ENCODE peak calls at places on chromosomes 4 and X, in four cellular contexts. One of them, this sample, is unnamed.
A peak's percentile ranks its signal among the peaks of the same experiment; 100 is the strongest.

GRCh38 chrX:7647826-7648225 is 195.1 kb upstream of the VCX start:
- DNase-seq in GM12878: no peak
- DNase-seq in HepG2: no peak
- DNase-seq in WTC11: no peak
- DNase-seq in this sample: no peak

GRCh38 chr4:19905006-19905405 is 346.7 kb upstream of the SLIT2 start:
- DNase-seq in WTC11: no peak
- DNase-seq in HepG2: no peak
- DNase-seq in GM12878: no peak
- DNase-seq in this sample: no peak

GRCh38 chr4:122403860-122404259 is 25.0 kb downstream of the ADAD1 start:
- DNase-seq in HepG2: no peak
- DNase-seq in GM12878: no peak
- DNase-seq in WTC11: no peak
- DNase-seq in this sample: peak; percentile 28

GRCh38 chrX:152137771-152138387 is 498 bp downstream of the MAGEA10 start:
- DNase-seq in HepG2: no peak
- DNase-seq in GM12878: no peak
- DNase-seq in WTC11: no peak
- DNase-seq in this sample: no peak

GRCh38 chrX:106802063-106802387 is 448 bp upstream of the TBC1D8B start:
- DNase-seq in GM12878: no peak
- DNase-seq in WTC11: no peak
- DNase-seq in HepG2: peak; percentile 3
- DNase-seq in this sample: no peak

GRCh38 chr4:23113104-23113503 is 420.4 kb downstream of the GBA3 start:
- DNase-seq in GM12878: no peak
- DNase-seq in HepG2: no peak
- DNase-seq in WTC11: no peak
- DNase-seq in this sample: no peak

GRCh38 chr4:142121951-142122350 is 485.6 kb downstream of the IL15 start:
- DNase-seq in HepG2: no peak
- DNase-seq in WTC11: no peak
- DNase-seq in GM12878: no peak
- DNase-seq in this sample: no peak

GRCh38 chrX:18707442-18708049 is at the start of gene PPEF1:
- DNase-seq in GM12878: no peak
- DNase-seq in HepG2: no peak
- DNase-seq in WTC11: no peak
- DNase-seq in this sample: no peak

GRCh38 chr4:168811793-168812651 is 198.0 kb downstream of the CBR4 start:
- DNase-seq in WTC11: no peak
- DNase-seq in HepG2: no peak
- DNase-seq in GM12878: no peak
- DNase-seq in this sample: no peak

GRCh38 chrX:154513662-154514204 is 2.3 kb downstream of the FAM3A start:
- DNase-seq in HepG2: no peak
- DNase-seq in WTC11: no peak
- DNase-seq in GM12878: no peak
- DNase-seq in this sample: no peak

GRCh38 chrX:154512879-154513553 is 3.0 kb downstream of the FAM3A start:
- DNase-seq in HepG2: no peak
- DNase-seq in GM12878: no peak
- DNase-seq in WTC11: no peak
- DNase-seq in this sample: no peak

GRCh38 chrX:154516655-154517100 is 646 bp upstream of the FAM3A start:
- DNase-seq in WTC11: no peak
- DNase-seq in GM12878: no peak
- DNase-seq in HepG2: no peak
- DNase-seq in this sample: no peak

GRCh38 chrX:154517101-154517781 is 1.2 kb upstream of the FAM3A start:
- DNase-seq in WTC11: peak; percentile 27
- DNase-seq in HepG2: peak; percentile 67
- DNase-seq in GM12878: no peak
- DNase-seq in this sample: no peak

GRCh38 chrX:154515803-154516654 is at the start of gene FAM3A:
- DNase-seq in HepG2: peak; percentile 68
- DNase-seq in GM12878: peak; percentile 52
- DNase-seq in WTC11: peak; percentile 92
- DNase-seq in this sample: peak; percentile 90
- TF ChIP-seq NR2C2 in HepG2: no peak
- TF ChIP-seq NR2C2 in GM12878: no peak
- TF ChIP-seq NR2C2 in WTC11: no peak
- TF ChIP-seq NR2C2 in this sample: peak; percentile 16

DNA sequence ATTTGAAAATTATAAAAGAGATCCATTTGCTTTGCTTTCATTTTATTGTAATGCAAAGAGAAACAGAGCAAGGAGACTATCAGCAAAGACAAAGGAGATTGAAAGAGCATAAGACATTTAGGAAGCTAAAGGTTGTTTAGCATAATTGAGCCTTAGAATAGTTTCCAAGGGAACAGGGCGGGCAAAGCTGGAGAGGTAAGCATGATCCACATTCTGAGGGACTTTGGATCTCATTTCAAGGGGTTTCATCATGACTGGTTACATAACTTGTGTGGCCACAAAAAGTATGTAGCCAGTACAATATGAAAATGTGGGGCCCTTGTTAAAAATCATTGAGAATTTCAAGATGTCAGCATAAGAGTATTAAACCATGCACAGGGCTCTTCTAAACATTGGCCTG is 406.5 kb downstream of the RPA4 start:
- DNase-seq in WTC11: no peak
- DNase-seq in HepG2: peak; percentile 14
- DNase-seq in GM12878: no peak
- DNase-seq in this sample: no peak
- TF ChIP-seq NR2C2 in WTC11: no peak
- TF ChIP-seq NR2C2 in HepG2: no peak
- TF ChIP-seq NR2C2 in GM12878: no peak
- TF ChIP-seq NR2C2 in this sample: no peak

DNA sequence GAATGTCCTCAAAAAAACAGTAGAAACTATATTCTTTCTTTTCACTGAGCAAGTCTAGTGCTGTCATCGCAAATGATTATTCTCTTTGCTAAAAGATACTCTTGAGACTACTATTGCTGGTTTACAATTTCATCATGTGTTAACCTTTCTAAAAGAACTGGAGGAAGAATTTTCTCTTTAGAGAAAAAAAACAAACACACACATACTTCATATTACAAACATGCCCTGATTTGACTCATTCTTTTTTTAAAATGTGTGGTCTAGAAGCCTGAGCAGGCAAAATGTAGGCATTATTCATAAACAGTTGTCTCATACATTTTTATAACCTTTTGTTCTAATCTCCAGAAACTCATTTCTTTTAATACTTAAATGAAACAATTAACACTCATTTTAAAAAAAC is 60.6 kb upstream of the FAT4 start:
- DNase-seq in HepG2: no peak
- DNase-seq in GM12878: no peak
- DNase-seq in WTC11: no peak
- DNase-seq in this sample: no peak
- TF ChIP-seq NR2C2 in HepG2: no peak
- TF ChIP-seq NR2C2 in GM12878: no peak
- TF ChIP-seq NR2C2 in WTC11: no peak
- TF ChIP-seq NR2C2 in this sample: no peak

GRCh38 chr4:127015616-127016015 is 617.1 kb upstream of the INTU start:
- DNase-seq in HepG2: no peak
- DNase-seq in WTC11: peak; percentile 11
- DNase-seq in GM12878: no peak
- DNase-seq in this sample: no peak
- TF ChIP-seq NR2C2 in HepG2: no peak
- TF ChIP-seq NR2C2 in WTC11: no peak
- TF ChIP-seq NR2C2 in GM12878: no peak
- TF ChIP-seq NR2C2 in this sample: no peak

GRCh38 chrX:17692709-17693346 is 44.5 kb upstream of the SCML1 start:
- DNase-seq in WTC11: peak; percentile 13
- DNase-seq in HepG2: no peak
- DNase-seq in GM12878: no peak
- DNase-seq in this sample: peak; percentile 5

GRCh38 chrX:17700976-17701375 is 36.3 kb upstream of the SCML1 start:
- DNase-seq in HepG2: no peak
- DNase-seq in GM12878: no peak
- DNase-seq in WTC11: no peak
- DNase-seq in this sample: no peak

DNA sequence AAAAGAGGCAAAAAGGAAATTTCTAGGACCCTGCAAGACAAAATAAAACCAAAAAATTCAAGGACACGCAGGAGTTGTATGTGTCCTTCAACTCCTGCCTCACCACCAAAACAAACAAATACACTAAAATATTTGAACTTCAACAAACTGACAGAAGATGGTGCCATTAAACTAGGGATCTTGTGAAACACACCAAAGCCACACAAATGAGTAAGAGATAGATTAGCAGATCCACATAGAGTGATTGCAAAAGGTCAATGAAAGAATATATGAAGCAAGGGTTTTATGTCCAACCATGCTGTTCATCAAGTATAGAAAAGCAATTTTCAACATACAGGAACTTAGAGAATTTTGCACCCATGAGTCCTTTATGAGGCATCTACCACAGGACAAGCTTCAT is 40.1 kb upstream of the SCML1 start:
- DNase-seq in HepG2: peak; percentile 56
- DNase-seq in GM12878: no peak
- DNase-seq in WTC11: no peak
- DNase-seq in this sample: no peak
- TF ChIP-seq NR2C2 in HepG2: no peak
- TF ChIP-seq NR2C2 in GM12878: no peak
- TF ChIP-seq NR2C2 in WTC11: no peak
- TF ChIP-seq NR2C2 in this sample: no peak